ENCODE peak calls at places on chromosomes 3 and 15, in four cellular contexts. U, K, G and A are unnamed samples.

GRCh38 chr15:64773606-64774555 is 1.5 kb downstream of the RBPMS2 start:
- DNase-seq in U (no peak), K (no peak), G (no peak), A (no peak)

GRCh38 chr15:78206326-78207109 is 27.8 kb downstream of the ACSBG1 start:
- DNase-seq in U (peak), K (peak), G (no peak), A (no peak)

GRCh38 chr3:25604107-25604805 is 60.5 kb downstream of the TOP2B start:
- DNase-seq in U (no peak), K (no peak), G (no peak), A (no peak)

GRCh38 chr15:40429068-40429707 is 11.6 kb upstream of the BAHD1 start:
- DNase-seq in U (no peak), K (no peak), G (no peak), A (no peak)

GRCh38 chr3:124885466-124886167 is 1.5 kb downstream of the ITGB5 start:
- DNase-seq in U (no peak), K (no peak), G (no peak), A (no peak)

GRCh38 chr3:129123314-129124060 is 1.9 kb upstream of the RAB43 start:
- DNase-seq in U (peak), K (no peak), G (peak), A (no peak)

GRCh38 chr3:64098686-64099085 is 75.4 kb upstream of the PSMD6 start:
- DNase-seq in U (no peak), K (no peak), G (no peak), A (no peak)

GRCh38 chr3:159947220-159947619 is 41.4 kb upstream of the IL12A start:
- DNase-seq in U (no peak), K (no peak), G (no peak), A (no peak)

GRCh38 chr15:33107950-33108349 is 86.6 kb downstream of the FMN1 start:
- DNase-seq in U (no peak), K (no peak), G (no peak), A (no peak)

GRCh38 chr15:65942436-65942835 is 73.1 kb downstream of the RAB11A start:
- DNase-seq in U (no peak), K (no peak), G (no peak), A (no peak)

GRCh38 chr15:71282086-71282485 is 166.8 kb downstream of the THSD4 start:
- DNase-seq in U (no peak), K (no peak), G (no peak), A (no peak)
- H3K27ac ChIP-seq in U (no peak), K (peak), G (no peak), A (peak)

DNA sequence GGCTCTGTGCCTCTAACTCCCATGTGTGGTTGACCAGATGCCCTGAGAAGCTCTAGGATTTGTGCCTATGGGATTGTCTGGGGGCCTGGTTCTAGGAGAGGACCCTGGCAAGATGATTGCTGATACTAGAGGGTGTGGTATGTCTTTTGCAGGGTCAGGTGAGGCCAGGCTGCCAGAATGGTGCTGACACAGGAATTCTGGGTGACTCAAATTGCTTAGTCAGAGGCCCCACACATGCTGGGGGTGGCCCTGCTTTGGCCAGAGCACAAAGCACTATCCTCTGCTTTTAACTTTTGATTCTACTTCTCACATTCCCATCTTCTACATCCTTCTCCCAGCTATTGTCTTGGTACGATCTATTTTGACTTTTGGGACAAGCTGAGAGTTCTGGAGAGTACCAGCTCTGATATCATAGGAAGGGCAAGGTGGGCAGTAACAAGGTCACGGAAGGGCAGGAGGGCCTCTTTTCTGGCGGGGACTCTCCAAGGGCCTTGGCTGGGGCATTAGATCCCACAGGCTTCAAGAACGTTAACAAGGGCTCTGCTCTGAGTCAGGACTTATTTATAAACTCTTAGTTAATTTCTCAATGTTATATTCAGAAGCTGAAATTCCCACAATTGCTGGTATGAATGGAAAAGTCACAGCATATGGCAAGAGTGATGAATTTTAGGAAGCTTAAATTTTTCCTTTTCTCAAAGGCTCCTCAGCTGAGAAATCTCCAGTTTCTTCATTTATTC is 320.0 kb upstream of the TBC1D5 start:
- DNase-seq in U (no peak), K (no peak), G (no peak), A (no peak)
- H3K27ac ChIP-seq in U (no peak), K (no peak), G (no peak), A (no peak)

DNA sequence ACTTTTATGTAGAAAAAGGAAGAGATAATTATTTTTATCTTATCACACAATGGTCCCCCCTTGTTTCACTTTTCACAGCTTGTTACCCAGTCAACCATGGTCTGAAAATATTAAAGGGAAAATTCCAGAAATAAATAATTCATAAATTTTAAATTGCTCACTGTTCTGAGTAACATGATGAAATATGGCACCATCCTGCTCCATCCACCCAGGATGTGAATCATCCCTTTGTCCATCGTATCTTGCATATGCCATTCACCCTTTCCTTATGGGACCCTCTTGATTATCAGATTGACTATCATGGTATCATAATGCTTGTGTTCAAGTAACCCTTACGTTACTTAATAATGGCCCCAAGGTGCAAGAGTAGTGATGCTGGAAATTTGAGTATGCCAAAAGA is 43.7 kb downstream of the ANKRD28 start:
- DNase-seq in U (no peak), K (no peak), G (no peak), A (no peak)
- H3K27ac ChIP-seq in U (no peak), K (no peak), G (no peak), A (no peak)

GRCh38 chr3:58052373-58053273 is 44.4 kb downstream of the FLNB start:
- DNase-seq in U (peak), K (peak), G (no peak), A (peak)
- H3K27ac ChIP-seq in U (peak), K (peak), G (no peak), A (peak)

GRCh38 chr3:14425574-14426304 is 23.3 kb downstream of the SLC6A6 start:
- DNase-seq in U (peak), K (no peak), G (peak), A (no peak)

GRCh38 chr3:14428087-14429067 is 26.0 kb downstream of the SLC6A6 start:
- DNase-seq in U (no peak), K (no peak), G (peak), A (no peak)

GRCh38 chr3:14423963-14424362 is 21.6 kb downstream of the SLC6A6 start:
- DNase-seq in U (no peak), K (no peak), G (no peak), A (no peak)

GRCh38 chr3:14424711-14425573 is 22.5 kb downstream of the SLC6A6 start:
- DNase-seq in U (peak), K (no peak), G (no peak), A (no peak)

GRCh38 chr3:14426305-14426620 is 23.9 kb downstream of the SLC6A6 start:
- DNase-seq in U (no peak), K (no peak), G (no peak), A (no peak)
- H3K27ac ChIP-seq in U (peak), K (no peak), G (peak), A (no peak)

DNA sequence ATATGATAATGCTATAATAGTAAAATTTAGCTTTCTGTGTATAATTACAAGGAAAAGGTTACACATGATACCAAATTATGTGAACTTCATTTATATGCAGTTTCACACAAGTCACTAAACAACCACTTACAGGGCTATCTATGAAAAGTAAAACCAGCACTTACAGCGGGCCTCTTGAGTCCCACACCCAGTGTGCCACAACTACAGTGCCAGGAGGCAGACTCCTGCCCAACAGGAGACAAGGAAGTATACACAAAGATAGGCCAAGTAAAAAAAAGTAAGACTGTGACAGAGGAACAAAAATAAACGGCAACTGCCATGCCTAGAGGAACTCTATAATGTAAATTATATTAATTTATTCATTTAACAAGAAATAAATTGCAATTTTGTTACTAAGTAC is 53.4 kb upstream of the NEK10 start:
- DNase-seq in U (no peak), K (no peak), G (no peak), A (no peak)
- H3K27ac ChIP-seq in U (no peak), K (no peak), G (no peak), A (no peak)

GRCh38 chr3:189631409-189631808 is 220 bp downstream of the TP63 start:
- DNase-seq in U (no peak), K (no peak), G (no peak), A (no peak)
- H3K27ac ChIP-seq in U (no peak), K (no peak), G (peak), A (no peak)

DNA sequence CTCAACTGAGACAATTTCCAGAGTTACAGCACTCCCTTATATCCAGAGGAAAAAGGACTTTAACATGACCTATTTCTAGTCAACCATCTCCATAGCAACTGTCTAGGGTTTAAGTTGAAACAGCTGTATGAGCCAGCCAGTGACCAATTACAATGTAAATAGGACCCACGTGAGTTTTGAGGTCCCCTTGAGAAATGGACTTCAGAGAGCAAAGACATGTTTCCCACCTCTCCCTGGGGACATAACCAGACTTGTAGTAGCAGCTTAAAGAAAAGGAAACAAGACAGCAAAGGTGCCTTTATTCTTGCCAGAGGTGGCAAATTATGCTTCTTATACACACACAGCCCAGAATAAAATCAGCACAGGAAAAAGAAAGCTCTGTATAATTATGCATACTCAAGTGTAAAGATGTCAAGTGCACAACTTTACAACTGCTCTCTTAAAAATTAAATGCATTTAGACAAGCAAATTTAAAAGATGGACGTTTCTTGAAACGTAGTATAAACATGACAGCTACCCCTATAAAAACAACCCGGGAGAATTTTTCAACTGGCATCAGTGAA is 40.2 kb downstream of the SUMF1 start:
- DNase-seq in U (no peak), K (no peak), G (peak), A (no peak)
- H3K27ac ChIP-seq in U (no peak), K (no peak), G (no peak), A (peak)

GRCh38 chr3:150217691-150218090 is 190.4 kb upstream of the TSC22D2 start:
- DNase-seq in U (no peak), K (no peak), G (no peak), A (no peak)

GRCh38 chr3:150216866-150217600 is 191.1 kb upstream of the TSC22D2 start:
- DNase-seq in U (no peak), K (no peak), G (no peak), A (no peak)

GRCh38 chr3:150215616-150216015 is 192.5 kb upstream of the TSC22D2 start:
- DNase-seq in U (no peak), K (no peak), G (no peak), A (no peak)

GRCh38 chr3:150218236-150218635 is 189.9 kb upstream of the TSC22D2 start:
- DNase-seq in U (no peak), K (no peak), G (no peak), A (no peak)

DNA sequence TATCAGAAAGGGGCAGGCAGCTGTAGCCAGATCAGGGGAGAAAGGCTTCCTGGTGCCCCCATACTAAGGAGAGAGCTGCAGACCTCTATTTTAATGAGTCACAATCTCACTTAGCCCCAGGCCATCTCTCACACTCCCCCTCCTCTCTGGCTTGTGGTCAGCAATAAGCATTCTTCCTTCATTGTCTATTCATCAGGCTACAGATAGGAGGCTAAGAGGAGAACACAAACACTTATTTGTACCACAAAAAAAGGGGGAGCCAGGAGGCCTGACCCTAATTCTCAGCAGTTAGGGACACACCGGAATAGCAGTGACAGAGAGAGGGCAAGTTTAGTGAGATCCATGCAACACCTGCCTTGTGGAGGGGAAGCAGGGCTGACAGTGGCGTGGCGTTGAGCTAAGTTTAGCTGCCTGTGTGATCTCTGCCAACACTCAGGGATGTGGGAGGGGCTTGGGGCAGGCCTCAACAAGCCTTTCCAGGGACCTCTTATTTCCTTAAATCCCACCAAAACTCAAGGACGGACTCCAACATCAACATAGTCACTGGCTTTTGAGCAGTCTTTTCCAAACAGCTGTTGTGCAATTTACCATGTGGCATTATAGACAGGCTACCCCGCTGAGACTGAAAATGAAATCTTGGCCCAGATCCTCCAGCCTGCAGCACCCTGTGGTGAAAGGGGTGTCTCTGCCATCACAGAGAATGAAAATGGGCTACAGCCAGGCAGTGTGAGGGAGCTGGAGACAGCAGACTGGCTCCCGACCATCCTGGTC is 191.9 kb upstream of the TSC22D2 start:
- DNase-seq in U (no peak), K (peak), G (no peak), A (peak)
- H3K27ac ChIP-seq in U (no peak), K (peak), G (no peak), A (peak)

GRCh38 chr3:47342156-47342555 is 38.7 kb upstream of the PTPN23 start:
- DNase-seq in U (no peak), K (no peak), G (no peak), A (no peak)

GRCh38 chr3:47340866-47341265 is 40.0 kb upstream of the PTPN23 start:
- DNase-seq in U (no peak), K (no peak), G (no peak), A (no peak)

GRCh38 chr3:47342812-47343211 is 38.0 kb upstream of the PTPN23 start:
- DNase-seq in U (no peak), K (no peak), G (no peak), A (no peak)

GRCh38 chr3:47337656-47338055 is 43.2 kb upstream of the PTPN23 start:
- DNase-seq in U (no peak), K (no peak), G (no peak), A (no peak)

DNA sequence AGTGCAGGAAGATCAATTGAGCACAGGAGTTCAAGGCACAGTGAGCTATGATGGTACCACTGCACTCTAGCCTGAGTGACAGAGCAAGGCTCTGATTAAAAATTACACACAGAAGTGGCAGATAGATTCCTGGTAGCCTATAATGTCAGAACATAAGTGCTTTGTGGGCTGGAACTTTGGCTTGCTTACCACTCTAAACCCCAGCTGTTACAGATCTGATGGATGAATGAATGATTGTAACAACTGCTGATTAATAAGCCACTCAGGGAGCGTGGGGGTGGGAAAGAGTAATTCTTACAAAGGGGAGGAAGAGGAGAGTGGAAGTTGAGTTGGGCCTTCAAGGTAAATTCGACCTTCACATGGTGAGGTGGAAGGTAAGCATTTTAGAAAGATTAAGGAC is 40.9 kb upstream of the PTPN23 start:
- DNase-seq in U (peak), K (no peak), G (no peak), A (no peak)
- H3K27ac ChIP-seq in U (no peak), K (no peak), G (no peak), A (no peak)